ENCODE peak calls at places on chromosomes 13 and 19, in four cellular contexts. H is CD4-positive, CD25-positive, alpha-beta regulatory T cell; R is Peyer's patch; I is K562. D is an unnamed sample.

GRCh38 chr19:18422530-18423191 is 3.5 kb downstream of the SSBP4 start:
- DNase-seq in I (no peak), R (no peak), H (peak; percentile 75), D (peak; percentile 55)

GRCh38 chr13:76711515-76712182 is 174.6 kb downstream of the KCTD12 start:
- DNase-seq in H (no peak), I (no peak), R (no peak), D (no peak)

GRCh38 chr13:22915442-22916082 is 265.2 kb upstream of the SGCG start:
- DNase-seq in H (no peak), R (no peak), I (peak; percentile 13), D (peak; percentile 29)

GRCh38 chr19:3511506-3512251 is 5.6 kb downstream of the FZR1 start:
- DNase-seq in H (no peak), I (no peak), R (no peak), D (no peak)

GRCh38 chr19:3528080-3528479 is 10.9 kb upstream of the TEKTIP1 start:
- DNase-seq in R (no peak), H (no peak), I (no peak), D (no peak)

GRCh38 chr13:112346899-112347229 is 29.3 kb upstream of the SPACA7 start:
- DNase-seq in R (no peak), I (no peak), H (no peak), D (no peak)

GRCh38 chr13:73303858-73304257 is 245.1 kb downstream of the KLF5 start:
- DNase-seq in R (no peak), I (no peak), H (peak; percentile 19), D (no peak)

GRCh38 chr19:17686592-17687042 is 1.5 kb downstream of the UNC13A start:
- DNase-seq in R (no peak), I (peak; percentile 81), H (peak; percentile 21), D (no peak)

GRCh38 chr13:93151277-93151676 is 75.3 kb upstream of the GPC6 start:
- DNase-seq in R (no peak), H (no peak), I (no peak), D (no peak)

GRCh38 chr19:24073807-24074206 is 13.2 kb upstream of the ZNF254 start:
- DNase-seq in I (no peak), H (no peak), R (no peak), D (no peak)

GRCh38 chr13:96338030-96338429 is 248.1 kb downstream of the HS6ST3 start:
- DNase-seq in I (no peak), H (no peak), R (no peak), D (peak; percentile 40)

GRCh38 chr19:49149652-49150105 is 5.5 kb downstream of the HRC start:
- DNase-seq in I (peak; percentile 60), R (no peak), H (no peak), D (no peak)

GRCh38 chr13:109938255-109938936 is 152.0 kb upstream of the IRS2 start:
- DNase-seq in H (no peak), R (no peak), I (no peak), D (no peak)

GRCh38 chr19:51094696-51095279 is 12.1 kb upstream of the KLK14 start:
- DNase-seq in H (peak; percentile 20), R (no peak), I (peak; percentile 78), D (peak; percentile 31)

GRCh38 chr13:94063096-94063495 is 416.4 kb downstream of the DCT start:
- DNase-seq in R (no peak), H (no peak), I (no peak), D (no peak)

GRCh38 chr19:13492128-13492527 is 14.2 kb downstream of the CACNA1A start:
- DNase-seq in H (no peak), I (no peak), R (no peak), D (no peak)

GRCh38 chr13:20414475-20415287 is 111.0 kb downstream of the CRYL1 start:
- DNase-seq in R (no peak), H (no peak), I (no peak), D (no peak)

GRCh38 chr13:26562538-26562890 is 5.0 kb downstream of the WASF3 start:
- DNase-seq in H (no peak), I (no peak), R (no peak), D (no peak)

GRCh38 chr19:6276447-6276846 is 3.3 kb downstream of the MLLT1 start:
- DNase-seq in R (no peak), I (peak; percentile 81), H (no peak), D (no peak)

GRCh38 chr13:111153977-111154332 is 38.8 kb downstream of the ARHGEF7 start:
- DNase-seq in H (peak; percentile 74), I (peak; percentile 45), R (peak; percentile 82), D (no peak)

GRCh38 chr13:109699628-109700071 is 86.7 kb downstream of the IRS2 start:
- DNase-seq in I (no peak), R (no peak), H (no peak), D (no peak)

GRCh38 chr13:91533354-91533753 is 134.9 kb downstream of the GPC5 start:
- DNase-seq in R (no peak), I (no peak), H (no peak), D (no peak)

GRCh38 chr19:17982430-17982829 is 15.5 kb downstream of the KCNN1 start:
- DNase-seq in I (no peak), R (no peak), H (no peak), D (no peak)

GRCh38 chr13:109243311-109243951 is 543.0 kb downstream of the IRS2 start:
- DNase-seq in R (no peak), H (no peak), I (peak; percentile 4), D (no peak)

GRCh38 chr19:42540071-42540553 is 11.8 kb upstream of the CEACAM1 start:
- DNase-seq in I (no peak), R (no peak), H (no peak), D (no peak)

GRCh38 chr13:26664286-26664685 is 96.3 kb downstream of the GPR12 start:
- DNase-seq in R (no peak), H (no peak), I (no peak), D (no peak)

GRCh38 chr19:12783226-12783848 is 7.9 kb upstream of the JUNB start:
- DNase-seq in H (peak; percentile 70), R (no peak), I (no peak), D (peak; percentile 78)

GRCh38 chr19:48329167-48329891 is 4.0 kb downstream of the EMP3 start:
- DNase-seq in R (no peak), I (peak; percentile 52), H (peak; percentile 71), D (peak; percentile 77)

GRCh38 chr13:99983401-99984133 is 2.0 kb downstream of the ZIC2 start:
- DNase-seq in I (peak; percentile 19), H (no peak), R (no peak), D (no peak)
- H3K4me3 ChIP-seq in I (peak overlapping the region; percentile 59), H (no peak overlapping the region), R (no peak overlapping the region), D (no peak overlapping the region)

DNA sequence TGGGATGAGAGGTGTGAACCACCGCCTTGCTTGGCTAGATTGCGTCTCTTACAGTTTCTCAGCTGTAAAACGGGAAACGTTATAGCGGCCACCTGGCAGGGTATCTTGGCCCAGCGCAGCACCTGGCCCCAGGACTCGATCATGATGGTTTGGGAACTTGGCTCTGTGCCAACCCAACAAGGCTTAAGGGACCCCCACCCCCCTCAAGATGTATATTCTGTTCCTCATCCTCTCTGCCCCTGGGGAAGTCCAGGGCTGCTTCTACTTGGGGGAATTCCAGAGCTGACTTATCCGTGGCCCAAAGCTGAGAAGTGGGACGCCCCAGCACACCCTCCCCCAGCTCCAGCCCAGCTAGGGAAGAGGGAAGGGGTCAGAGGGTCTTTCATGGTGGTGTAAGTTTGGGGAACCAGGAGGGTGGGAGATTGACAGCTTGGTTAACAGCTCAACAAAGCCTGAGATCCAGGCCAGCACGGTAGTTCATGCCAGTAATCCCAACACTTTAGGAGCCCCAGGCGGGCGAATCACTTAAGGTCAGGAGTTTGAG is 695 bp downstream of the ICAM1 start:
- DNase-seq in R (no peak), H (peak; percentile 29), I (peak; percentile 28), D (peak; percentile 92)
- H3K4me3 ChIP-seq in R (peak overlapping the region; percentile 39), H (peak overlapping the region; percentile 57), I (peak overlapping the region; percentile 48), D (peak overlapping the region; percentile 69)

GRCh38 chr19:45913874-45914830 is at the start of gene NANOS2:
- DNase-seq in R (no peak), H (peak; percentile 41), I (peak; percentile 72), D (peak; percentile 23)

GRCh38 chr19:45911291-45911690 is 3.3 kb downstream of the NANOS2 start:
- DNase-seq in I (no peak), R (no peak), H (no peak), D (no peak)

GRCh38 chr19:45905016-45905415 is 2.6 kb upstream of the MYPOP start:
- DNase-seq in H (no peak), R (no peak), I (no peak), D (no peak)

GRCh38 chr19:45906221-45906620 is 3.8 kb upstream of the MYPOP start:
- DNase-seq in I (no peak), R (no peak), H (no peak), D (no peak)

GRCh38 chr19:45908956-45909355 is 5.6 kb downstream of the NANOS2 start:
- DNase-seq in I (no peak), H (no peak), R (no peak), D (no peak)
- H3K4me3 ChIP-seq in I (no peak overlapping the region), H (no peak overlapping the region), R (no peak overlapping the region), D (no peak overlapping the region)

GRCh38 chr13:30305456-30305855 is 1.9 kb downstream of the KATNAL1 start:
- DNase-seq in I (no peak), R (no peak), H (peak; percentile 16), D (no peak)
- H3K4me3 ChIP-seq in I (no peak overlapping the region), R (no peak overlapping the region), H (peak overlapping the region; percentile 4), D (no peak overlapping the region)

GRCh38 chr19:43636121-43636683 is 3.4 kb downstream of the CADM4 start:
- DNase-seq in I (no peak), H (no peak), R (no peak), D (no peak)
- H3K4me3 ChIP-seq in I (no peak overlapping the region), H (no peak overlapping the region), R (no peak overlapping the region), D (no peak overlapping the region)

DNA sequence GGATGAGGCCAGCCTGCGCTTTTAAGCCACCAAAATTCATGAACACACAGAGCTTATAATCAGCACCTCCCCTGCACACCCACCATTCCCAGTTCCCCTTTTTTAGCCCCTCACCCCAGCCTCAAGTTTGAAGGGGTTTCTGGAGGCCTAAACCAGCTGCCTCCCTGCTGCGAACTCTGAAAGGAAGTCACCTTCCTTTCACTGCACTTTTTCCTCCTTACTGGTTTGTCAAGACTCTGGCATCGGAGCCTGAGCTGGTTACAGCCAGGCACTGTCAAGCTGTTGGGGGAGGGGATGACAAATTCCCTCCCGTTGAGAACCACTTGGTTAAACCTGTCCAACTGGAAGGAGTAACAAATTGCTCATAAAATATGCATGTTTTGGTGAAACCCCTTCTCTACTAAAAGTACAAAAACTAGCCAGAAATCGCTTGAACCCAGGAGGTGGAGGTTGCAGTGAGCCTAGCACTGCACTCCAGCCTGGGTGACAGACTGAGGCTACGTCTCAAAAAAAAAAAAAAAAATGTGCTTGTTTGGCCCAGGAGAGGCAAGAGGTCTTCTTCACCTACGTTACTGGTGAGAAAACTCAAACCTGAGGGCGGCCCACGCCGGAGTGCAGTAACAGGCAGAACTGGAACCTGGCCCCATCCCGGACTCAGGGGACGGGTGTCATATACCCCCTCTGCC is 671 bp upstream of the ADAT3 start:
- DNase-seq in I (no peak), R (no peak), H (no peak), D (peak; percentile 90)
- H3K4me3 ChIP-seq in I (peak overlapping the region; percentile 81), R (no peak overlapping the region), H (no peak overlapping the region), D (peak overlapping the region; percentile 68)

DNA sequence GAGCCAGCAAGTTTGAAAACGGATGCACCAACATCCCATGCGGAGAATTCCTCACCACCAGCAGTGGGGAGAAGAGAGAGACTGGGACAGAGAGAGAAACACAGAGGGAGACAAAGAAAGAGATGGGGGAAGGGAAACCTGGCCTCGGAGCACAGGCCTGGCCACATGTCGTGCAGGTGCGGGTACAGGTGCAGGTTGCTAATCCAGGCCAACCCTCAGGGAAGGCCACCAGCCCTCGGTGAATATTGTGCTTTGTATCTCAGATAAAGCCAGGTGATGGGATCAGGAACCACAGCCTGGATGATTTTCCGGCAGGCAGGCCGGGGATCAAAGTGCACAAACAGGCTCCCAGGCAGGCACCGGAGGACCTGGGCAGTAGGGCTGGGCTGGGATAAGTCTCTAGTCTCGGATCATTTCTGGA is 3.8 kb downstream of the GAS6 start:
- DNase-seq in I (no peak), R (peak; percentile 85), H (no peak), D (no peak)
- H3K4me3 ChIP-seq in I (no peak overlapping the region), R (no peak overlapping the region), H (no peak overlapping the region), D (no peak overlapping the region)

GRCh38 chr19:2428756-2429711 is 1.6 kb upstream of the TIMM13 start:
- DNase-seq in R (peak; percentile 46), I (no peak), H (no peak), D (no peak)
- H3K4me3 ChIP-seq in R (no peak overlapping the region), I (no peak overlapping the region), H (no peak overlapping the region), D (no peak overlapping the region)